ENCODE peak calls at places on chromosome X, in four cellular contexts. V is CD8-positive, alpha-beta T cell; F is amniotic stem cell; E is activated naive CD4-positive, alpha-beta T cell treated with anti-CD3 and anti-CD28 coated beads for 36 hours. L is an unnamed sample.

GRCh38 chrX:40173662-40174593 is 76.2 kb upstream of the BCOR start:
- DNase-seq in F (no peak), V (no peak), E (peak; percentile 78), L (no peak)

GRCh38 chrX:23422912-23423311 is 88.3 kb downstream of the PTCHD1 start:
- DNase-seq in F (no peak), V (no peak), E (no peak), L (no peak)

GRCh38 chrX:136395271-136395670 is 92.5 kb upstream of the BRS3 start:
- DNase-seq in V (no peak), E (no peak), F (no peak), L (no peak)

GRCh38 chrX:49915352-49916222 is 6.8 kb upstream of the CLCN5 start:
- DNase-seq in V (peak; percentile 29), E (peak; percentile 56), F (peak; percentile 9), L (peak; percentile 14)

GRCh38 chrX:771536-771935 is 140.9 kb downstream of the SHOX start:
- DNase-seq in V (no peak), E (no peak), F (no peak), L (no peak)

GRCh38 chrX:106791495-106791894 is 11.0 kb upstream of the TBC1D8B start:
- DNase-seq in V (no peak), E (no peak), F (no peak), L (no peak)

GRCh38 chrX:14673764-14674163 is 144.4 kb downstream of the GLRA2 start:
- DNase-seq in V (no peak), E (peak; percentile 29), F (peak; percentile 67), L (peak; percentile 87)

GRCh38 chrX:123084797-123085196 is 99.3 kb upstream of the GRIA3 start:
- DNase-seq in V (no peak), E (no peak), F (no peak), L (peak; percentile 41)

GRCh38 chrX:10085223-10085622 is 71.6 kb upstream of the CLCN4 start:
- DNase-seq in F (no peak), E (no peak), V (no peak), L (no peak)

GRCh38 chrX:39772057-39772832 is 325.5 kb downstream of the BCOR start:
- DNase-seq in F (no peak), V (peak; percentile 19), E (peak; percentile 87), L (no peak)

GRCh38 chrX:152306331-152306730 is 144.8 kb downstream of the GABRA3 start:
- DNase-seq in E (no peak), F (no peak), V (no peak), L (no peak)

GRCh38 chrX:63784346-63784901 is 590 bp downstream of the ARHGEF9 start:
- DNase-seq in E (no peak), F (no peak), V (no peak), L (no peak)

GRCh38 chrX:826448-826847 is 195.9 kb downstream of the SHOX start:
- DNase-seq in F (peak; percentile 32), V (no peak), E (no peak), L (no peak)

GRCh38 chrX:110743679-110744340 is 51.8 kb downstream of the CHRDL1 start:
- DNase-seq in E (no peak), F (no peak), V (no peak), L (no peak)

GRCh38 chrX:41095962-41096955 is 11.0 kb downstream of the USP9X start:
- DNase-seq in E (no peak), V (no peak), F (no peak), L (no peak)

GRCh38 chrX:33906971-33907370 is 225.1 kb downstream of the FAM47A start:
- DNase-seq in F (no peak), E (no peak), V (no peak), L (no peak)

L was measured in kidney epithelial cell.